ENCODE peak calls at places on chromosomes 2 and 18, in eight cellular contexts. D is dorsolateral prefrontal cortex, U is mammary epithelial cell, Y is AG09309, A is cardiac muscle cell, R is GM20000, N is uterus, C is left lung. W is an unnamed sample.

GRCh38 chr2:109218087-109218791 is 89.2 kb downstream of the SH3RF3 start:
- DNase-seq in A (no peak), Y (no peak), U (peak), R (no peak), C (no peak), N (no peak), D (no peak), W (no peak)

GRCh38 chr18:23154823-23155517 is 19.7 kb downstream of the CABLES1 start:
- DNase-seq in U (no peak), A (no peak), Y (no peak), R (no peak), C (no peak), D (no peak), N (no peak), W (no peak)

GRCh38 chr18:22207022-22207758 is 37.8 kb downstream of the GATA6 start:
- DNase-seq in R (no peak), N (peak), Y (no peak), C (no peak), U (no peak), A (no peak), D (no peak), W (no peak)

GRCh38 chr18:60413944-60414547 is 41.5 kb upstream of the MC4R start:
- DNase-seq in R (no peak), U (peak), D (no peak), C (no peak), Y (no peak), N (no peak), A (peak), W (no peak)

GRCh38 chr2:197675711-197676188 is 363 bp upstream of the RFTN2 start:
- DNase-seq in N (no peak), Y (peak), D (peak), R (no peak), A (peak), U (no peak), C (no peak), W (no peak)

GRCh38 chr2:200438251-200438650 is 71.6 kb downstream of the KCTD18 start:
- DNase-seq in A (no peak), N (no peak), D (no peak), U (no peak), R (no peak), Y (no peak), C (no peak), W (no peak)

GRCh38 chr18:23302514-23302851 is 150.6 kb upstream of the RIOK3 start:
- DNase-seq in Y (no peak), N (no peak), U (no peak), C (no peak), R (no peak), A (no peak), D (no peak), W (no peak)

GRCh38 chr2:37837576-37838335 is 87.3 kb upstream of the RMDN2 start:
- DNase-seq in U (no peak), N (peak), D (no peak), R (no peak), C (no peak), Y (no peak), A (peak), W (no peak)

GRCh38 chr2:193240752-193241151 is 1046.0 kb upstream of the TMEFF2 start:
- DNase-seq in C (no peak), A (peak), U (no peak), Y (no peak), N (no peak), D (no peak), R (no peak), W (no peak)

GRCh38 chr2:224359569-224359968 is 42.3 kb downstream of the FAM124B start:
- DNase-seq in U (no peak), R (peak), Y (no peak), D (no peak), C (no peak), N (no peak), A (peak), W (no peak)

GRCh38 chr2:209463226-209463625 is 39.4 kb downstream of the MAP2 start:
- DNase-seq in Y (no peak), N (no peak), A (peak), R (no peak), C (no peak), D (no peak), U (no peak), W (no peak)

GRCh38 chr2:75190271-75190990 is 8.9 kb downstream of the TACR1 start:
- DNase-seq in U (no peak), A (no peak), Y (no peak), R (no peak), C (no peak), N (no peak), D (no peak), W (no peak)

GRCh38 chr18:32019251-32019943 is 772 bp downstream of the RNF125 start:
- DNase-seq in A (peak), N (peak), U (peak), R (peak), C (peak), Y (no peak), D (peak), W (peak)

GRCh38 chr2:100781009-100781325 is 39.0 kb upstream of the NPAS2 start:
- DNase-seq in N (no peak), D (no peak), A (no peak), Y (no peak), U (no peak), R (no peak), C (no peak), W (no peak)

GRCh38 chr18:12722731-12723130 is 19.9 kb downstream of the PSMG2 start:
- DNase-seq in N (no peak), U (no peak), A (no peak), D (no peak), R (no peak), C (no peak), Y (no peak), W (no peak)

GRCh38 chr18:12721495-12722275 is 18.8 kb downstream of the PSMG2 start:
- DNase-seq in D (no peak), N (no peak), U (no peak), Y (no peak), C (no peak), A (no peak), R (no peak), W (no peak)

DNA sequence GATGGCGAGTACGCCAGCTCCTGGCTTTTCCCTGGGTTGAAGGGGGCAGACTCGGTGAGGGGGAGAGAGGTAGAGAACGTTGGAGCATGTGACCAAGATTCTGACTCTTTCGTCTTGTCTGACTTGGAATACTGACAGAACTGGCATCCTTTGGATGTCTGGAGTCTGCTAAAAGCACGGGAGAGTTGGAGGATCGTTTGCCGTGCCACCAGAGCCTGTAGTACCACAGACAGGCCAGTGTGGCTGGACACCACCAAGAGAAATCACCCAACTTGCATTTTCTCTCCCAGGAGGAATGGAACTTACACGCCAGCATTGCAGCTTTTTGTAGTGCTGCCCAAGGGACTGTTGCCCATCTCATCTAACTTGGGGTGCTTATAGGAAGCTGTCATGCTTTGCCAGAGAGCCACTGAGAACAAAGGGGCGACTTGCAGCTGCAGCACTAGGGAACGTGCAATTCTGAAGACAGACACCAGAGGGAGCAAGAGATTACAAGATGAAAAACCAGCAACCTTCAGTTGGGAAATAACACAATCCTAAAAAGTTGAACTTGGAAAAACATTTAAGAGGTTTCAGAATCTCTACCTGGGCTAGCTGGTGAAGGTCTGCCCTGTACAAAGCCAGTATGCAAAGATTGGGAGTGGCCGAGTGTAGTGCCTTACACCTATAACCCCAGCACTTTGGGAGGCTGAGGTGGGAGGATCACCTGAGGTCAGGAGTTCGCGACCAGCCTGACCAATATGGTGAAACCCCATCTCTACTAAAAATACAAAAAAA is 24.1 kb downstream of the PSMG2 start:
- DNase-seq in Y (no peak), R (peak), A (peak), C (no peak), D (peak), N (peak), U (peak), W (no peak)
- TF ChIP-seq CTCF in Y (peak), R (peak), A (peak), C (peak), D (peak), N (peak), U (peak), W (peak)

DNA sequence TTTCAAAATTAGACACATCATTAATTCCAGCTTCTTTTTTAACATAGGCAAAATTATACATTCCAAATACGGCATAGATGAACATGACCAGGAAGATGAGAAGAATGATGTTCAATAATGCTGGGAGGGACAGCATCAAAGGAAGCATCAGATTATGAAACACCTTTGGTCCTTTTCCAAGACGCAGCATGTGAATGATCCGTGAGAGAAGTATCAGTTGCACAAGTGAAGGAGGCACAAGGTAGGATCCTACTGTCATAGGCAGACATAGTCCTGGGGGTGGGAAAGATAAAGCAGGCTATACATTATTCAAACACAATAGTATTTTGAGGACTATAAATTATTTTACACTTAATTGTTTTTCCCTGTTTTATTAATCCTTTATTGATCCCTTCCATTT is 30.6 kb upstream of the SCN9A start:
- DNase-seq in U (no peak), N (no peak), R (no peak), A (no peak), C (no peak), Y (no peak), D (no peak), W (no peak)
- TF ChIP-seq CTCF in U (no peak), N (no peak), R (no peak), A (no peak), C (no peak), Y (no peak), D (no peak), W (no peak)

GRCh38 chr2:170155022-170155722 is 22.8 kb upstream of the MYO3B start:
- DNase-seq in C (no peak), Y (no peak), D (no peak), N (no peak), A (peak), U (no peak), R (peak), W (no peak)
- TF ChIP-seq CTCF in C (no peak), Y (no peak), D (no peak), N (no peak), A (no peak), U (no peak), R (no peak), W (no peak)

GRCh38 chr18:75854174-75854573 is 426.7 kb upstream of the SMIM21 start:
- DNase-seq in R (no peak), D (no peak), N (no peak), C (no peak), A (no peak), U (no peak), Y (no peak), W (no peak)
- TF ChIP-seq CTCF in R (no peak), D (peak), N (no peak), C (no peak), A (no peak), U (peak), Y (no peak), W (no peak)

DNA sequence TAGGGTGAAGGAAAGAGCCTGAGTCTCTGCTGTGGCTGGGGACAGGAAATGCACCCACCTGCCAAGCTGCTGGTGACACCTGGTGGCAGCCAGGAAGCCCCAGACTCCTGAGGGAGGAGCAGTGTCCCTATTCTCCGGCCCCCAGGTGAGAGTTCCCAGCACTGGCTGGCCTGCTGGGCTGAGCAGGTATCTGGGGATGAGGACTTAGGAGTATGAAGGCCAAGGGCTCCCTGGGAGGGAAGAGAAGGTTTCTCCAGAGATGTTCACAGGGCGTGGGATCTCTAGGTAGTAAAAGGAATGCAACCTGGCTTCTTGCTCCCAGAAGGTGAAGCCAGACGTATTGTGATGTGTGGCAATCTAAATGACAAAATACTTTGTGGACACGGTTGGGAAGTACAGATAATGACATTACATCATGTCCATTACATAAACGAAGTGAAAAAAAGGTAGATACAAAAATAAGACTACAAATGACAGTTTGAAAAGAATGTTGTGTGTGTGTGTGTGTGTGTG is 75.8 kb upstream of the SLC1A4 start:
- DNase-seq in D (no peak), Y (no peak), R (no peak), A (peak), U (no peak), N (no peak), C (no peak), W (no peak)
- TF ChIP-seq CTCF in D (no peak), Y (no peak), R (peak), A (no peak), U (no peak), N (no peak), C (no peak), W (no peak)

GRCh38 chr2:72222829-72223564 is 75.3 kb upstream of the CYP26B1 start:
- DNase-seq in N (no peak), R (no peak), D (no peak), Y (peak), U (peak), C (no peak), A (no peak), W (no peak)

GRCh38 chr2:72214429-72215143 is 66.9 kb upstream of the CYP26B1 start:
- DNase-seq in U (peak), C (no peak), R (no peak), D (no peak), A (no peak), Y (peak), N (no peak), W (no peak)

DNA sequence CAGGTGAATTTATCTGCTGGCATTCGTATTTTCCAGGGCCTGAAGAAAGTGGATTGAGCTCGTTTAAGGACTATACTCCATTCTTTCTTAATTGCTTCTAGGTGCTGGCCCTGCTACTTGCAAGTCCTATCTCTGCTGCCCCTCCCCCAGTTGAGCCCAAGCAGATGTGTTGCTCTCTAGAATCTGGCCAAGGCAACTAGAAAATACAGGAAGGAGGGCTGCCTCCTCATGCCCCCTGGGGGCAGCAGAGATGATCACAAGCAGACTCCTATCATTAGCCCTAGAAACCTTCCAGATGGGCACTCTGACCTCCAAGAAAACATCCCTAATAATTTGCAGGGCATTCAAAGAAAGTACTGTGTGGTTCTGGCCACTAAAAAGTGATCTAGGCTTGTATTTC is 72.5 kb upstream of the CYP26B1 start:
- DNase-seq in C (no peak), Y (no peak), U (no peak), N (no peak), R (no peak), D (no peak), A (peak), W (no peak)
- TF ChIP-seq CTCF in C (no peak), Y (peak), U (peak), N (no peak), R (no peak), D (no peak), A (peak), W (no peak)

GRCh38 chr18:54267688-54268087 is 1.6 kb upstream of the POLI start:
- DNase-seq in D (no peak), N (no peak), R (no peak), Y (no peak), U (no peak), A (no peak), C (no peak), W (no peak)

DNA sequence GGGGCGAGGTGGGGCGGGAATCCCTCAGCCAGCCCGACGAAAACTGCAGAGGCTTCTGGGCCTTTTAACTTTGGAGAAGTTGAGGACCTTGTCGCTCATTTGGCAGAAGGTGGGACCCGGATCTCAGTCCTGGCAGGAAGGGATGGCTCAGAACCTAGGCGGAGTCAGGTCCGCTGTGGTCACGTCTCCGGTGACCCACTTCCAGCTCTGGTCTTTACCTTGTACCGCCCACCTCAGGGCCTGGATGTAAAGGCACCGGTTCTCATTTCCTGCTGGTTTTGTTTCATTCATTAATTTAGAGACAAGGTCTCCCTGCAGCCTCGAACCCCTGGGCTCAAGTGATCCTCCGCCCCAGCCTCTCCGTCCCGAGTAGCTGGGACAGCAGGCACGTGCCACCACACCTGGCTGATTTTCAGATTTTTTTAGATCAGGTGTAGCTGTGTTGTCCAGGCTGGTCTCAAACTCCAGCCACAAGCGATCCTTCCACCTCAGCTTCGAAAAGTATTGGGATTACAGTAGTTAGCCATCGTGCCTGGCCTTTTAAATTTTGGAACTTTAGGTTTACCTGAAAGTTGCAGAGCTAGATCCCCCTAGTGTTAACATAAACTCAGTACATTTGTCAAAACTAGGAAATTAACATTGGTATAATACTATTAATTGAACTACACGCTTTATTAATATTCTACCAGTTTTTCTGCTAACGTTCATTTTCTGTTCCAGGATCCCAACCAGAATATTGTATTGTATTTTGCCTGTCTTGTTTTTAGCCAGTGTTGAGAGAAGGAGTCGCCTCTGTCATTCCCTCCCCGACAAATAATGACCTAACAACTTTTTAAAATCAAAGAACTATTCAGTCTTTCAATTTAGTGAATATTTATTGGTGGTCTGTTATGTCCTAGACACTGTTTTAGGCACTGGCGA is 867 bp downstream of the POLI start:
- DNase-seq in A (peak), U (peak), N (peak), Y (no peak), C (peak), D (no peak), R (peak), W (no peak)
- TF ChIP-seq CTCF in A (peak), U (peak), N (peak), Y (peak), C (peak), D (peak), R (peak), W (peak)

DNA sequence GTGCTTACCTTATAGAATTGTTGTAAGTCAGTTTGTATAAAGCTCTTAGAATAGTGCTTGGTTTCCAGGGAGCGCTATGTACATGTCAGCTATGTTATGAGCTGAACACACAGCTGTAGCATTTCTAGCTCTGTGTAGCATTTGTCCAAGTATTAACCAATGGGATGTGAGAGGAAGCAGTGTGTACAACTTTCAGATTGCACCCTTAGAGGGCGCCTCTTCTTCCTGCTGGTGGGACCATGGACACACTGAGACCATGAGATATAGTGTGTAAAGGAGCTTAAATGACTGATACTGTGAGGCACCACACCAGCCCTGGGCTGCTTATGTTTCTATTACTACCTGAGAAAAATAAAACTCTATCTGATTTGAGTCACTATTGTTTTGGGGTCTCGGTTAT is 380.2 kb downstream of the LNPK start:
- DNase-seq in Y (no peak), R (no peak), A (no peak), D (no peak), U (no peak), N (no peak), C (no peak), W (no peak)
- TF ChIP-seq CTCF in Y (no peak), R (no peak), A (no peak), D (no peak), U (no peak), N (no peak), C (no peak), W (no peak)

W was measured in activated B cell treated with CpG ODN at 0.5 μM for 24 hours.